ENCODE peak calls at places on chromosomes 2 and 18, in six cellular contexts. A is CD8-positive, alpha-beta memory T cell; W is transverse colon; T is body of pancreas; B is prostate gland; D is cardiac muscle cell. H is an unnamed sample.

GRCh38 chr2:28219736-28220364 is 172.8 kb upstream of the FOSL2 start:
- DNase-seq in A (no peak), W (no peak), T (no peak), B (no peak), D (no peak), H (no peak)

GRCh38 chr2:191933307-191934105 is 86.6 kb upstream of the CAVIN2 start:
- DNase-seq in A (no peak), W (peak), T (peak), B (no peak), D (no peak), H (no peak)

GRCh38 chr2:163011035-163011434 is 172.5 kb upstream of the KCNH7 start:
- DNase-seq in A (no peak), W (no peak), T (no peak), B (no peak), D (no peak), H (no peak)

GRCh38 chr18:3330622-3331021 is 68.7 kb downstream of the MYL12B start:
- DNase-seq in A (no peak), W (no peak), T (no peak), B (peak), D (no peak), H (no peak)

GRCh38 chr2:14285812-14286211 is 346.7 kb upstream of the LRATD1 start:
- DNase-seq in A (no peak), W (no peak), T (no peak), B (no peak), D (no peak), H (no peak)

GRCh38 chr2:121427187-121427689 is 103.4 kb upstream of the RNU4ATAC start:
- DNase-seq in A (no peak), W (no peak), T (no peak), B (no peak), D (no peak), H (no peak)

GRCh38 chr18:79199691-79200374 is 130.6 kb downstream of the ATP9B start:
- DNase-seq in A (no peak), W (no peak), T (no peak), B (peak), D (no peak), H (no peak)

GRCh38 chr2:72548081-72548764 is 277.6 kb downstream of the EXOC6B start:
- DNase-seq in A (no peak), W (no peak), T (no peak), B (no peak), D (peak), H (no peak)

GRCh38 chr18:31490838-31491237 is 7.1 kb upstream of the DSG2 start:
- DNase-seq in A (no peak), W (no peak), T (no peak), B (no peak), D (no peak), H (no peak)

GRCh38 chr2:71240794-71241193 is 13.9 kb upstream of the PAIP2B start:
- DNase-seq in A (no peak), W (no peak), T (no peak), B (no peak), D (no peak), H (no peak)

GRCh38 chr18:23131693-23132319 is 3.5 kb upstream of the CABLES1 start:
- DNase-seq in A (peak), W (peak), T (peak), B (peak), D (peak), H (no peak)

GRCh38 chr18:79872852-79873444 is 75.2 kb downstream of the KCNG2 start:
- DNase-seq in A (no peak), W (no peak), T (no peak), B (no peak), D (no peak), H (no peak)

GRCh38 chr2:72236445-72237067 is 88.9 kb upstream of the CYP26B1 start:
- DNase-seq in A (no peak), W (no peak), T (no peak), B (no peak), D (no peak), H (no peak)

GRCh38 chr2:143716527-143716926 is 587.3 kb downstream of the ARHGAP15 start:
- DNase-seq in A (no peak), W (no peak), T (no peak), B (no peak), D (no peak), H (no peak)

GRCh38 chr18:63307555-63308200 is 11.9 kb downstream of the BCL2 start:
- DNase-seq in A (no peak), W (no peak), T (no peak), B (no peak), D (no peak), H (no peak)

GRCh38 chr2:17557596-17557995 is 17.1 kb downstream of the VSNL1 start:
- DNase-seq in A (no peak), W (peak), T (no peak), B (peak), D (no peak), H (no peak)

GRCh38 chr2:37795938-37796337 is 124.5 kb upstream of the CDC42EP3 start:
- DNase-seq in A (no peak), W (no peak), T (no peak), B (no peak), D (no peak), H (no peak)

DNA sequence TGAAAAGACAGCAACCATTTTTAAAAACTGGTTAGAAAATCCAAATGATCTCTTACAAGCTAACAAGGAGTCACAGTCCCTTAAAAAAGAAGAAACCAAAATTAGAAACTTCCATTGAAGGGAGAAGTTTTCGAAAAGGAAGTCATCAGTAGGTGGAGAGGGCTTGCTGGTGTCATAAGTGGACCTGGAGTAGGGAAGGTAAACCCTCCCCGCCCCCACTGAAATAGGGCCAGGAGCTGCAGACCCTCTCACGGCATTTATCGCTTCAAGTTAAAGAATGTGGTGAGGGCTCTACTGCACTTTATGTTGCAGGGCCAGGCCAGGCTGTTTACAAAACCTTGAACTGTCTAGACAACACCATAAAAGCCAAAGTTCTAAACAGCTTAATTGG is 2.9 kb downstream of the HOXD11 start:
- DNase-seq in A (no peak), W (no peak), T (no peak), B (no peak), D (no peak), H (no peak)
- H3K27ac ChIP-seq in A (no peak), W (peak), T (no peak), B (no peak), D (no peak), H (no peak)

GRCh38 chr2:88131201-88131998 is 3.5 kb upstream of the FABP1 start:
- DNase-seq in A (no peak), W (peak), T (no peak), B (no peak), D (peak), H (no peak)
- H3K27ac ChIP-seq in A (no peak), W (peak), T (no peak), B (no peak), D (no peak), H (no peak)

DNA sequence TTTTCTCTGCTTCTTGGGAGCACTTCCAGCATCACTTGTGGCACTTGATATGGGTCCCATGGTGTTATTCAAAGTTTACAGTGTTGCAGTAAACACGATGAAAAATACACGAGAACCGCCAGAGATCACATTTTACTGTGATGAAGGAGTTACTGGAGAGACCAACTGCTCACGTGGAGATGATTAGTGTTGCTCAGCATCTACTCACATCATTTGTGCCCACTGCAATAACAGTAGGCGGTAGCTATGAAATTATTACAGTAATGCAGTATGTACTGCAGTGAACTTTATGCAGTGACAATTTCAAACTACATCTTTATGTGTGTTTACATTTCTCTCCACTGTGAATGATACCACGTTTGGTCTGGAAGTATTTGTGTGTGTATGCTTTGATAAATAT is 93.5 kb downstream of the SLC4A3 start:
- DNase-seq in A (no peak), W (no peak), T (no peak), B (no peak), D (no peak), H (no peak)
- H3K27ac ChIP-seq in A (no peak), W (no peak), T (no peak), B (no peak), D (no peak), H (no peak)

GRCh38 chr2:82819936-82820335 is 1639.1 kb downstream of the SUCLG1 start:
- DNase-seq in A (no peak), W (no peak), T (no peak), B (no peak), D (no peak), H (no peak)

GRCh38 chr2:82827426-82827825 is 1631.7 kb downstream of the SUCLG1 start:
- DNase-seq in A (no peak), W (no peak), T (no peak), B (no peak), D (no peak), H (no peak)

GRCh38 chr2:82825410-82826090 is 1633.5 kb downstream of the SUCLG1 start:
- DNase-seq in A (no peak), W (no peak), T (no peak), B (no peak), D (no peak), H (no peak)

GRCh38 chr2:82823892-82824291 is 1635.2 kb downstream of the SUCLG1 start:
- DNase-seq in A (no peak), W (no peak), T (no peak), B (no peak), D (no peak), H (no peak)
- H3K27ac ChIP-seq in A (no peak), W (no peak), T (no peak), B (no peak), D (no peak), H (no peak)

GRCh38 chr2:60775048-60775639 is 19.1 kb downstream of the PAPOLG start:
- DNase-seq in A (no peak), W (no peak), T (no peak), B (no peak), D (no peak), H (no peak)

GRCh38 chr2:60778352-60778751 is 22.3 kb downstream of the PAPOLG start:
- DNase-seq in A (no peak), W (no peak), T (no peak), B (no peak), D (no peak), H (no peak)

GRCh38 chr2:60779426-60779825 is 23.4 kb downstream of the PAPOLG start:
- DNase-seq in A (no peak), W (no peak), T (no peak), B (no peak), D (no peak), H (no peak)

DNA sequence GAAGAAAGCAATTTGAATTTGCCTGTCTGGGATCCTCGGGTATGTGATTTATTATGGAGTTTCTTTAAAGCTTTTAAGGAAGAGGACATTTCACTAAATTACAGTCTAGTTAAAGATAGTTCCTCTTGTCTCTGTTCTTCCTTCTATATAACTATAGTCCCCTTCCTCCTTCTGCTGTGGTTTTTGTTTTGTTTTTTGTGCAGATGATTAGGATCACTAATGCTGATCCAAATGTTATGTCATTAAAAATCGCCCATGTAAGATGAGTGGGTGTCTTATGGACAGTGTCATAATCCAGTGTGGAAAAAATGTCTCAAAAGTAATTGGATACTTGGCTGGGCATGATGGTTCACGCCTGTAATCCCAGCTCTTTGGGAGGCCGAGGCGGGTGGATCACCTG is 24.7 kb downstream of the PAPOLG start:
- DNase-seq in A (no peak), W (no peak), T (no peak), B (no peak), D (no peak), H (no peak)
- H3K27ac ChIP-seq in A (no peak), W (no peak), T (no peak), B (no peak), D (no peak), H (no peak)

DNA sequence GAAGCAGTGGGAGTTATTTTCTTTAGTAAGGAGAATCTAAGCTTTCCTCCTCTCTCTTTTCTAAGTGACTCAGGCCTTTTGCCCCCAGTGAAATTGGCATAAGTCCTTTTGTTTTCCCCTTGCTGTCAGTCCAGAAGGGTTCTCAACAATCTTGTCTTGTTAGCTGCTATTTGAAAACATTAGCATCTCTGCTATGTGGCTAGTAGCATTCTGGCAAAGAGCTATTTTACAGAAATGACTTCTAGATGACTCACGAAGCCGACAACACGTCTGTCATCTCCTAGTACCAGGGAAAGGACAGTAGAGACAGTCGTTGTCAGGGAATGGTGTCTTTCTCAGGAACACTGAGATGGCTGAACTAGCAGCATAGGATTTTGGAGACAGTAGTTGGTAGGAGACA is 14.7 kb downstream of the SMARCAL1 start:
- DNase-seq in A (no peak), W (no peak), T (no peak), B (no peak), D (no peak), H (no peak)
- H3K27ac ChIP-seq in A (no peak), W (no peak), T (no peak), B (no peak), D (peak), H (no peak)

GRCh38 chr2:196170202-196170680 is 1.1 kb downstream of the STK17B start:
- DNase-seq in A (peak), W (peak), T (peak), B (peak), D (peak), H (no peak)
- H3K27ac ChIP-seq in A (peak), W (peak), T (peak), B (peak), D (peak), H (no peak)

GRCh38 chr2:237859533-237860272 is at the start of gene RAMP1:
- DNase-seq in A (no peak), W (no peak), T (peak), B (peak), D (peak), H (no peak)
- H3K27ac ChIP-seq in A (no peak), W (peak), T (peak), B (peak), D (no peak), H (peak)

GRCh38 chr2:160581448-160581847 is 87.8 kb upstream of the RBMS1 start:
- DNase-seq in A (no peak), W (no peak), T (no peak), B (no peak), D (peak), H (no peak)

GRCh38 chr2:160584972-160585494 is 91.4 kb upstream of the RBMS1 start:
- DNase-seq in A (no peak), W (no peak), T (no peak), B (no peak), D (no peak), H (no peak)

GRCh38 chr2:160583823-160584537 is 90.4 kb upstream of the RBMS1 start:
- DNase-seq in A (no peak), W (no peak), T (no peak), B (no peak), D (no peak), H (no peak)

GRCh38 chr2:160582481-160583161 is 89.0 kb upstream of the RBMS1 start:
- DNase-seq in A (no peak), W (no peak), T (peak), B (peak), D (peak), H (no peak)

DNA sequence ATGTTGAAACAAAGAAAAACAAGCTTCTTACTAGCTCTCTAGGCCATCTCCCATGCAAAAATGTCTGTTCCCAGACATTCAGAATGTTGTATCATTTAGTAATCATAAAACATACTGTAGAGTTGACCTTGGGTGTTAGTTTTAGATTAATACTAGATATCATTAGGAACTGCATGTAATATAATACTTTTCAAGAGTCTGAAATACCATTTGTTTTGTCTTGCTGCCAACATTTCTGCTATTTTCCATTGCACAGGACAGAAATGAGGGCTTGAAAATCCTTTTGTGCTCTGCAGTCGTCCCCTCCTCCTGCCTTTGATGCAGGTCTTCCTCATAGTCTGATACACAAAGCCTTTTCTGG is 89.5 kb upstream of the RBMS1 start:
- DNase-seq in A (no peak), W (no peak), T (no peak), B (peak), D (peak), H (no peak)
- H3K27ac ChIP-seq in A (no peak), W (peak), T (peak), B (peak), D (peak), H (no peak)